ENCODE peak calls at places on chromosomes 7 and 10, in four cellular contexts. Q is right lobe of liver, C is keratinocyte, V is H9. I is an unnamed sample. For H3K27me3, the result is how much of the 10 kb centered on the place peaks cover.

GRCh38 chr7:98185101-98185500 is 26.1 kb upstream of the BHLHA15 start:
- DNase-seq in Q (no peak), C (no peak), V (no peak), I (no peak)

GRCh38 chr10:78830062-78830974 is 238.4 kb upstream of the ZMIZ1 start:
- DNase-seq in Q (no peak), C (no peak), V (no peak), I (no peak)

GRCh38 chr10:30705086-30705624 is 75.6 kb upstream of the LYZL2 start:
- DNase-seq in Q (no peak), C (no peak), V (no peak), I (no peak)

GRCh38 chr10:67697646-67698245 is 1.8 kb upstream of the CTNNA3 start:
- DNase-seq in Q (no peak), C (no peak), V (no peak), I (peak)

GRCh38 chr7:108284349-108285017 is 154.3 kb upstream of the LAMB4 start:
- DNase-seq in Q (no peak), C (no peak), V (no peak), I (no peak)

GRCh38 chr7:108973075-108973474 is 403.4 kb downstream of the DNAJB9 start:
- DNase-seq in Q (no peak), C (no peak), V (no peak), I (no peak)

GRCh38 chr10:4883079-4883739 is 57.2 kb downstream of the AKR1E2 start:
- DNase-seq in Q (no peak), C (peak), V (no peak), I (no peak)

GRCh38 chr7:120819861-120820260 is 38.1 kb downstream of the TSPAN12 start:
- DNase-seq in Q (no peak), C (no peak), V (no peak), I (no peak)

GRCh38 chr10:54559498-54559897 is 241.5 kb downstream of the PCDH15 start:
- DNase-seq in Q (no peak), C (no peak), V (no peak), I (no peak)

GRCh38 chr10:128178319-128178937 is 52.2 kb upstream of the MKI67 start:
- DNase-seq in Q (peak), C (no peak), V (peak), I (no peak)

GRCh38 chr7:41579961-41580935 is 122.6 kb downstream of the INHBA start:
- DNase-seq in Q (no peak), C (peak), V (no peak), I (peak)

GRCh38 chr7:103718482-103719415 is 270.7 kb downstream of the RELN start:
- DNase-seq in Q (no peak), C (no peak), V (no peak), I (peak)

GRCh38 chr7:84654287-84654686 is 459.7 kb upstream of the SEMA3A start:
- DNase-seq in Q (no peak), C (no peak), V (no peak), I (no peak)

GRCh38 chr7:64183126-64183742 is 23.8 kb upstream of the ZNF735 start:
- DNase-seq in Q (no peak), C (no peak), V (no peak), I (peak)

GRCh38 chr7:105389090-105389650 is 449 bp upstream of the SRPK2 start:
- DNase-seq in Q (peak), C (no peak), V (peak), I (peak)

GRCh38 chr7:27835408-27835807 is 95.4 kb downstream of the TAX1BP1 start:
- DNase-seq in Q (no peak), C (no peak), V (no peak), I (no peak)

GRCh38 chr7:132352774-132353173 is 223.5 kb downstream of the PLXNA4 start:
- DNase-seq in Q (no peak), C (no peak), V (no peak), I (no peak)

GRCh38 chr7:16062269-16062668 is 359.1 kb downstream of the CRPPA start:
- DNase-seq in Q (no peak), C (no peak), V (no peak), I (no peak)

GRCh38 chr7:130960208-130960988 is 226.4 kb upstream of the KLF14 start:
- DNase-seq in Q (no peak), C (peak), V (no peak), I (peak)

GRCh38 chr10:79443338-79444242 is 1.8 kb downstream of the ZCCHC24 start:
- DNase-seq in Q (no peak), C (no peak), V (no peak), I (no peak)

GRCh38 chr10:89251417-89252224 is at the start of gene LIPA:
- DNase-seq in Q (peak), C (peak), V (peak), I (peak)

GRCh38 chr7:47232751-47233412 is 349.0 kb downstream of the TNS3 start:
- DNase-seq in Q (no peak), C (no peak), V (no peak), I (no peak)

GRCh38 chr10:103986360-103986759 is 19.4 kb downstream of the SLK start:
- DNase-seq in Q (no peak), C (no peak), V (no peak), I (no peak)

GRCh38 chr7:100493476-100494264 is 9.9 kb downstream of the NYAP1 start:
- DNase-seq in Q (peak), C (no peak), V (no peak), I (peak)

GRCh38 chr7:88357794-88358533 is 51.3 kb upstream of the STEAP4 start:
- DNase-seq in Q (no peak), C (no peak), V (no peak), I (no peak)

GRCh38 chr7:34130558-34131285 is 225.4 kb downstream of the BMPER start:
- DNase-seq in Q (no peak), C (no peak), V (no peak), I (no peak)

GRCh38 chr10:122267849-122268737 is 3.0 kb upstream of the BTBD16 start:
- DNase-seq in Q (peak), C (no peak), V (peak), I (peak)

GRCh38 chr10:119516381-119517234 is 25.9 kb downstream of the RGS10 start:
- DNase-seq in Q (peak), C (no peak), V (peak), I (peak)

GRCh38 chr7:102393467-102393866 is 2.7 kb upstream of the PRKRIP1 start:
- DNase-seq in Q (no peak), C (no peak), V (no peak), I (peak)

GRCh38 chr10:3542185-3542611 is 242.8 kb downstream of the KLF6 start:
- DNase-seq in Q (no peak), C (peak), V (no peak), I (peak)

GRCh38 chr7:19294629-19295028 is 149.4 kb upstream of the FERD3L start:
- DNase-seq in Q (no peak), C (no peak), V (no peak), I (no peak)

GRCh38 chr7:26001662-26002244 is 150.2 kb upstream of the NFE2L3 start:
- DNase-seq in Q (no peak), C (no peak), V (no peak), I (no peak)

GRCh38 chr7:38013246-38013645 is 92.8 kb downstream of the EPDR1 start:
- DNase-seq in Q (no peak), C (no peak), V (no peak), I (no peak)

GRCh38 chr10:2882628-2883027 is 184.7 kb upstream of the PFKP start:
- DNase-seq in Q (no peak), C (no peak), V (no peak), I (no peak)

DNA sequence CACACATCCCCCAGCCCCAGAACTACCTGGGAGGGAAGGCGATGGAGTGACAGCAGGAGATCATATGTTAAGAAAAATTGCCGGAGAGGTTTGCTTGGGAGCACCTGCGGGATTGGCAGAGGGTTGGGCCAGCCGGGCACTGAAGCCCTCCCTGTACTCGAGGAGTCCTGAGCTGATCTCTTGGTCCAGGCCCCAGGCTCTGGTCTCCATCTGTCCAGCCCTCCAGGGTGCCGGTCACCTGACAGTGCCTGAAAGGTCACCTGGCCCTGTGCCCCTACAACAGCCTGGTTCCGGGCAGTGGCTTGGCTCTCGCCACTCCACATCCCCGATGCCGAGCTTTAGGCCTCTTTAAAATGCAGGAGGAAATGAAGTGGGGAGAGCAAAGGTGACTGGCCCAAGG is 47.3 kb upstream of the PCBD1 start:
- DNase-seq in Q (no peak), C (no peak), V (no peak), I (no peak)
- H3K27me3 ChIP-seq in Q (under half), C (under half), V (under half), I (under half)

GRCh38 chr10:132575320-132576201 is 38.0 kb downstream of the INPP5A start:
- DNase-seq in Q (no peak), C (no peak), V (no peak), I (peak)

GRCh38 chr10:132579027-132579859 is 41.7 kb downstream of the INPP5A start:
- DNase-seq in Q (no peak), C (no peak), V (no peak), I (no peak)

GRCh38 chr10:132578287-132578951 is 40.8 kb downstream of the INPP5A start:
- DNase-seq in Q (no peak), C (no peak), V (no peak), I (no peak)

GRCh38 chr10:132576671-132577349 is 39.2 kb downstream of the INPP5A start:
- DNase-seq in Q (no peak), C (no peak), V (no peak), I (no peak)

GRCh38 chr10:132577350-132578005 is 39.9 kb downstream of the INPP5A start:
- DNase-seq in Q (peak), C (no peak), V (no peak), I (no peak)
- TF ChIP-seq CTCF in Q (peak), C (peak), V (no peak), I (no peak)

GRCh38 chr7:151447901-151448260 is 7.9 kb upstream of the CRYGN start:
- DNase-seq in Q (no peak), C (no peak), V (no peak), I (no peak)
- H3K27ac ChIP-seq in Q (no peak), C (no peak), V (no peak), I (no peak)

GRCh38 chr10:9944690-9945089 is 1073.0 kb upstream of the CELF2 start:
- DNase-seq in Q (no peak), C (no peak), V (no peak), I (no peak)
- H3K27me3 ChIP-seq in Q (under half), C (under half), V (under half), I (under half)

GRCh38 chr10:36880898-36881297 is 244.5 kb upstream of the ANKRD30A start:
- DNase-seq in Q (no peak), C (no peak), V (no peak), I (no peak)
- TF ChIP-seq CTCF in Q (peak), C (no peak), V (peak), I (peak)

GRCh38 chr10:98959486-98959885 is 276.2 kb downstream of the HPSE2 start:
- DNase-seq in Q (no peak), C (no peak), V (no peak), I (no peak)
- H3K27ac ChIP-seq in Q (no peak), C (no peak), V (no peak), I (no peak)

GRCh38 chr10:129965418-129965793 is 1.3 kb upstream of the EBF3 start:
- DNase-seq in Q (no peak), C (no peak), V (no peak), I (no peak)
- H3K27me3 ChIP-seq in Q (half or more), C (half or more), V (half or more), I (under half)

DNA sequence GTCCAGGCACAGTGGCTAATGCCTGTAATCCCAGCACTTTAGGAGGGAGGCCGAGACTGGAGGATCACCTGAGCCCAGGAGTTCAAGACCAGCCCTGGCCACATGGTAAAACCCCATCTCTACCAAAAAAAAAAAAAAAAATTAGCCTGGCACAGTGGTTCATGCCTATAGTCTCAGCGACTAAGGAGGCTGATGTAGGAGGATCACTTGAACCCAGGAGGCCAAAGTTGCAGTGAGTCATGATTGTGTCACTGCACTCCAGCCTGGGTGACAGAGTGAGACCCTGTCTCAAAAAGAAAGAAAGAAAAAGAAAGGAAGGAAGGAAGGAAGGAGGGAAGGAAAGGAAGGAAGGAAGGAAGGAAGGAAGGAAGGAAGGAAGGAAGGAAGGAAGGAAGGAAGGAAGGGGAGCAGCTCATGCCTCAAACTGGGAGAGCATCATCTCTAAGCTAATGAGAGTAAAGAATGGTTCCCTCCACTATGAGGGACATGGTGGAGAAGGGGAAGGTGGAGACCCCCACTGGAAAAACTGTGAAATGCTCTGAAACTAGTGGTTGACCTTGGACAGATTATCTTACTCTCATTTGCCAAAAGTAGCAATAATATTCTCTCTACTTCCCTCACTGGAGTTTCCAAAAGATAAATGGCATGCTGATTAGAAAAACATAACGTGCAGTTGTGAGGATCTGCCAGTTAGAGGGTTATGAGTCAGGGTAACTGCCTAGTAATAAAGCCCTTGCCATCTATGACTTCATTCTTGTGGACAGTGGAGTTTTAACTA is 16.8 kb downstream of the GIMAP5 start:
- DNase-seq in Q (no peak), C (no peak), V (no peak), I (no peak)
- TF ChIP-seq CTCF in Q (peak), C (no peak), V (peak), I (no peak)

GRCh38 chr10:6018422-6018821 is 41.1 kb upstream of the IL15RA start:
- DNase-seq in Q (peak), C (no peak), V (no peak), I (no peak)
- H3K27ac ChIP-seq in Q (no peak), C (no peak), V (no peak), I (no peak)

I was measured in PC-9.